ENCODE peak calls at places on chromosomes 2 and 18, in five cellular contexts. One of them, this sample, is unnamed.

GRCh38 chr18:3451166-3451988 is 1.4 kb downstream of the TGIF1 start:
- DNase-seq in sciatic nerve: peak
- DNase-seq in HTR-8/SVneo: peak
- DNase-seq in EL: peak
- DNase-seq in sigmoid colon: peak
- DNase-seq in this sample: peak

GRCh38 chr2:215536476-215536875 is 100.6 kb upstream of the FN1 start:
- DNase-seq in HTR-8/SVneo: no peak
- DNase-seq in sigmoid colon: no peak
- DNase-seq in sciatic nerve: no peak
- DNase-seq in EL: peak
- DNase-seq in this sample: no peak

GRCh38 chr2:72128059-72128842 is 19.4 kb downstream of the CYP26B1 start:
- DNase-seq in HTR-8/SVneo: no peak
- DNase-seq in sigmoid colon: peak
- DNase-seq in sciatic nerve: peak
- DNase-seq in EL: no peak
- DNase-seq in this sample: no peak

GRCh38 chr2:33409417-33409955 is 67.0 kb upstream of the RASGRP3 start:
- DNase-seq in sigmoid colon: no peak
- DNase-seq in HTR-8/SVneo: no peak
- DNase-seq in EL: no peak
- DNase-seq in sciatic nerve: no peak
- DNase-seq in this sample: no peak

GRCh38 chr2:46534589-46534988 is 55.2 kb downstream of the TMEM247 start:
- DNase-seq in sciatic nerve: no peak
- DNase-seq in HTR-8/SVneo: no peak
- DNase-seq in sigmoid colon: no peak
- DNase-seq in EL: no peak
- DNase-seq in this sample: no peak

GRCh38 chr2:213271947-213272346 is 12.3 kb upstream of the SPAG16 start:
- DNase-seq in sciatic nerve: no peak
- DNase-seq in sigmoid colon: no peak
- DNase-seq in EL: no peak
- DNase-seq in HTR-8/SVneo: no peak
- DNase-seq in this sample: no peak

GRCh38 chr2:105375001-105375561 is 23.8 kb downstream of the FHL2 start:
- DNase-seq in EL: peak
- DNase-seq in sciatic nerve: no peak
- DNase-seq in HTR-8/SVneo: no peak
- DNase-seq in sigmoid colon: no peak
- DNase-seq in this sample: no peak

GRCh38 chr2:219000569-219000960 is 7.3 kb upstream of the CRYBA2 start:
- DNase-seq in HTR-8/SVneo: no peak
- DNase-seq in EL: no peak
- DNase-seq in sciatic nerve: no peak
- DNase-seq in sigmoid colon: no peak
- DNase-seq in this sample: no peak

GRCh38 chr2:44972771-44973535 is 31.5 kb downstream of the SIX3 start:
- DNase-seq in sigmoid colon: no peak
- DNase-seq in EL: no peak
- DNase-seq in sciatic nerve: no peak
- DNase-seq in HTR-8/SVneo: no peak
- DNase-seq in this sample: no peak

GRCh38 chr2:78768016-78768415 is 257.5 kb upstream of the REG3G start:
- DNase-seq in sigmoid colon: no peak
- DNase-seq in HTR-8/SVneo: no peak
- DNase-seq in sciatic nerve: no peak
- DNase-seq in EL: no peak
- DNase-seq in this sample: no peak